ENCODE peak calls at places on chromosomes 12 and 14, in five cellular contexts. C, V, K, I and E are unnamed samples.

GRCh38 chr12:90333939-90334338 is 621.0 kb downstream of the CCER1 start:
- DNase-seq in I (no peak), V (no peak), C (peak), K (no peak), E (peak)

GRCh38 chr12:27966870-27967269 is 5.7 kb downstream of the PTHLH start:
- DNase-seq in I (no peak), V (peak), K (no peak), C (peak), E (peak)

GRCh38 chr14:50688875-50689274 is 20.8 kb upstream of the SAV1 start:
- DNase-seq in I (no peak), C (no peak), K (no peak), V (no peak), E (no peak)

GRCh38 chr12:93996321-93996720 is 152.1 kb upstream of the PLXNC1 start:
- DNase-seq in K (no peak), C (no peak), I (no peak), V (no peak), E (no peak)

GRCh38 chr12:106195638-106196037 is 52.2 kb downstream of the CKAP4 start:
- DNase-seq in I (no peak), K (no peak), C (no peak), V (no peak), E (peak)

GRCh38 chr12:38689704-38690103 is 215.7 kb downstream of the CPNE8 start:
- DNase-seq in I (no peak), C (no peak), K (no peak), V (no peak), E (no peak)

GRCh38 chr12:40168868-40169267 is 55.9 kb upstream of the LRRK2 start:
- DNase-seq in C (no peak), V (no peak), K (no peak), I (peak), E (no peak)

GRCh38 chr12:127742231-127742630 is 524.7 kb upstream of the TMEM132C start:
- DNase-seq in V (no peak), K (no peak), I (no peak), C (no peak), E (no peak)

GRCh38 chr14:54902143-54902520 is 494 bp downstream of the GCH1 start:
- DNase-seq in K (peak), V (peak), I (no peak), C (peak), E (peak)

GRCh38 chr12:106247731-106248176 is at the start of gene CKAP4:
- DNase-seq in I (no peak), K (no peak), C (peak), V (peak), E (peak)

GRCh38 chr12:62190921-62191746 is 69.1 kb upstream of the USP15 start:
- DNase-seq in I (no peak), V (no peak), K (no peak), C (no peak), E (peak)

GRCh38 chr14:94080606-94081385 is at the start of the genes DDX24 and IFI27L1:
- DNase-seq in I (peak), K (peak), C (peak), V (peak), E (peak)

GRCh38 chr12:67911789-67912188 is 77.5 kb upstream of the IFNG-AS1 start:
- DNase-seq in K (no peak), V (no peak), I (no peak), C (no peak), E (no peak)

GRCh38 chr12:47754881-47755280 is 3.8 kb downstream of the RAPGEF3 start:
- DNase-seq in C (no peak), I (peak), V (no peak), K (no peak), E (no peak)

GRCh38 chr12:110340706-110341105 is 59.7 kb downstream of the ATP2A2 start:
- DNase-seq in I (no peak), V (no peak), K (no peak), C (no peak), E (no peak)

GRCh38 chr12:108565976-108566375 is 3.6 kb downstream of the ISCU start:
- DNase-seq in C (peak), I (peak), K (no peak), V (no peak), E (peak)

GRCh38 chr12:1130164-1130563 is 139.1 kb downstream of the ERC1 start:
- DNase-seq in V (no peak), K (no peak), I (no peak), C (peak), E (no peak)

GRCh38 chr14:78618379-78618778 is 448.2 kb downstream of the NRXN3 start:
- DNase-seq in C (no peak), I (no peak), K (no peak), V (no peak), E (no peak)

GRCh38 chr12:92886131-92886530 is 43.0 kb downstream of the EEA1 start:
- DNase-seq in C (no peak), I (no peak), K (no peak), V (no peak), E (no peak)

GRCh38 chr12:101653030-101653429 is 44.4 kb upstream of the CHPT1 start:
- DNase-seq in V (no peak), K (no peak), I (no peak), C (no peak), E (no peak)

GRCh38 chr14:77022219-77022852 is 6.2 kb downstream of the IRF2BPL start:
- DNase-seq in C (no peak), V (no peak), I (no peak), K (no peak), E (no peak)

GRCh38 chr14:77140937-77141591 is 527 bp downstream of the ZDHHC22 start:
- DNase-seq in C (peak), V (peak), K (no peak), I (no peak), E (peak)

GRCh38 chr14:63039800-63040380 is 5.4 kb downstream of the KCNH5 start:
- DNase-seq in C (peak), V (no peak), I (no peak), K (no peak), E (peak)

GRCh38 chr12:52389313-52390207 is 4.1 kb upstream of the KRT84 start:
- DNase-seq in K (no peak), V (no peak), I (no peak), C (no peak), E (no peak)

GRCh38 chr12:79127268-79127895 is 262.8 kb downstream of the SYT1 start:
- DNase-seq in C (peak), I (no peak), V (no peak), K (no peak), E (peak)

GRCh38 chr12:58064681-58065080 is 123.3 kb downstream of the ATP23 start:
- DNase-seq in I (no peak), V (no peak), K (no peak), C (no peak), E (no peak)

GRCh38 chr14:79534703-79535353 is 676.5 kb downstream of the DIO2 start:
- DNase-seq in I (no peak), K (no peak), C (no peak), V (no peak), E (no peak)

GRCh38 chr12:12081836-12082497 is 11.2 kb downstream of the BCL2L14 start:
- DNase-seq in C (peak), I (peak), K (no peak), V (peak), E (peak)

GRCh38 chr12:42039146-42039545 is 105.5 kb downstream of the GXYLT1 start:
- DNase-seq in I (no peak), C (peak), V (no peak), K (no peak), E (peak)

GRCh38 chr14:49768301-49769121 is 558 bp downstream of the KLHDC2 start:
- DNase-seq in I (no peak), K (peak), C (peak), V (peak), E (peak)

GRCh38 chr14:73943083-73943482 is 6.8 kb downstream of the FAM161B start:
- DNase-seq in K (no peak), C (peak), I (no peak), V (no peak), E (peak)

GRCh38 chr14:85587152-85587697 is 57.3 kb downstream of the FLRT2 start:
- DNase-seq in K (no peak), C (peak), I (no peak), V (no peak), E (peak)

GRCh38 chr12:54258286-54258685 is 21.6 kb downstream of the CBX5 start:
- DNase-seq in V (peak), I (no peak), K (no peak), C (no peak), E (peak)

GRCh38 chr12:93569656-93570551 is 2.6 kb upstream of the SOCS2 start:
- DNase-seq in K (no peak), I (no peak), C (peak), V (peak), E (peak)

GRCh38 chr12:3215410-3215975 is 138.3 kb downstream of the TSPAN9 start:
- DNase-seq in C (no peak), K (no peak), V (no peak), I (no peak), E (no peak)

GRCh38 chr12:23810327-23810902 is 139.1 kb downstream of the SOX5 start:
- DNase-seq in V (peak), I (no peak), C (no peak), K (no peak), E (no peak)

GRCh38 chr12:5589055-5589454 is 157.1 kb downstream of the NTF3 start:
- DNase-seq in C (no peak), I (no peak), K (no peak), V (no peak), E (no peak)

GRCh38 chr12:5588231-5588995 is 156.5 kb downstream of the NTF3 start:
- DNase-seq in V (no peak), C (no peak), K (no peak), I (no peak), E (peak)

GRCh38 chr12:5584776-5585560 is 153.1 kb downstream of the NTF3 start:
- DNase-seq in I (no peak), C (no peak), V (no peak), K (no peak), E (no peak)

GRCh38 chr12:5587701-5588100 is 155.8 kb downstream of the NTF3 start:
- DNase-seq in I (no peak), C (no peak), K (no peak), V (no peak), E (no peak)

DNA sequence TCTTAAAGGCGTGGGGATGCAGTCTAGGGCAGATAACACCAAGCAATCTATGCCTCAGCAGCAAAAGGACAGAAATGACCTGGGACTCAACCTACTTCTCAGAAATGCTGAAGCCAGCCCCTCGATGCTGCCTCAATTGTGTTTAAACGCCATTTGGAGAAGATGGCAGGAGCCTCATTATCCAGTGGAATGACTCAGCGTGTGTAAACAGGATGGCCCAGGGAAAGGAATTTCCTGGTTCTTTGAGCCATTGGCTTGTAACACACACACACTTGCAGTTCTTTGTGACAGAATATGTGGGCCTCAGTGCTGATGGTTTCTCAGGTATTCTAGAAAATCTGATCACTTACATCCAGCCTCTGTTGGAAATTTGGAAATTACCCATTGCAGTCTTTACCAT is 154.3 kb downstream of the NTF3 start:
- DNase-seq in I (no peak), V (no peak), K (no peak), C (peak), E (peak)
- TF ChIP-seq CEBPB in I (no peak), V (no peak), K (no peak), C (no peak), E (no peak)

GRCh38 chr12:43965899-43966298 is 130.0 kb downstream of the TMEM117 start:
- DNase-seq in V (no peak), C (no peak), I (no peak), K (no peak), E (no peak)

GRCh38 chr12:43968736-43969135 is 132.9 kb downstream of the TMEM117 start:
- DNase-seq in C (no peak), K (no peak), V (no peak), I (no peak), E (no peak)

GRCh38 chr12:43969882-43970281 is 134.0 kb downstream of the TMEM117 start:
- DNase-seq in K (no peak), V (no peak), I (no peak), C (peak), E (peak)

GRCh38 chr12:43964022-43964421 is 128.1 kb downstream of the TMEM117 start:
- DNase-seq in K (no peak), I (no peak), V (no peak), C (no peak), E (no peak)

GRCh38 chr12:43964966-43965365 is 129.1 kb downstream of the TMEM117 start:
- DNase-seq in C (peak), V (no peak), I (no peak), K (no peak), E (peak)
- TF ChIP-seq CEBPB in C (no peak), V (no peak), I (no peak), K (no peak), E (no peak)

GRCh38 chr12:122079532-122080081 is 1.1 kb downstream of the MLXIP start:
- DNase-seq in V (no peak), K (no peak), I (no peak), C (no peak), E (no peak)

GRCh38 chr12:122081108-122081696 is 2.6 kb downstream of the MLXIP start:
- DNase-seq in K (no peak), C (no peak), V (no peak), I (no peak), E (no peak)

GRCh38 chr12:122080149-122081107 is 1.9 kb downstream of the MLXIP start:
- DNase-seq in V (no peak), K (no peak), C (peak), I (no peak), E (peak)

GRCh38 chr12:122082621-122083356 is 4.2 kb downstream of the MLXIP start:
- DNase-seq in I (no peak), K (no peak), C (no peak), V (no peak), E (no peak)

DNA sequence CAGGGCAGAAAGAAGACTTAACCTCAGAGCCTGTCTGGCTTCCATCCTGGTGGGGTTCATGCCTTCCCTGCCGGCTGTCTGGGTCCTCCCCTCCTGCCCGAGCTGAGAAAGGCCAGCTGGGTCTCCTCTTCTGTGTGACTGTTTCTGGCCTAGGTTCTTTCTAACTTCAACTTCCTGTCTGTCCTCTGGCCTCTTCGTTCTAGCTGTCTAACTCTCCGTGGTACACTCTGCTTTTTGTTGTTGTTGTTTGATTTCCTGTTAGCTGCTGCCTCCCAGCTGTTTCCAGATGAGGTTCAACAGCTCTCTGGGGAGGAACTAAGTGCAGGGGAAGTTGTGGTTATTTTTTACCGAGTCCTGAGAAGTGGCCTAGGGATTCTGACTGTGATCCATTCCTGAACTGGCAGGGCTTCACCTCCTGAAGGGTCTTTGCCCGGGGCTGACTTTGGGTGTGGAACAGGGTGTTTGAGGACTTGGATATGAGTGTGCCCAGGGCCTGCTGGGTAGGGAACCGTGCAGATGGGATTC is 3.2 kb downstream of the MLXIP start:
- DNase-seq in V (no peak), C (no peak), K (no peak), I (peak), E (peak)
- TF ChIP-seq CEBPB in V (no peak), C (no peak), K (no peak), I (no peak), E (no peak)

DNA sequence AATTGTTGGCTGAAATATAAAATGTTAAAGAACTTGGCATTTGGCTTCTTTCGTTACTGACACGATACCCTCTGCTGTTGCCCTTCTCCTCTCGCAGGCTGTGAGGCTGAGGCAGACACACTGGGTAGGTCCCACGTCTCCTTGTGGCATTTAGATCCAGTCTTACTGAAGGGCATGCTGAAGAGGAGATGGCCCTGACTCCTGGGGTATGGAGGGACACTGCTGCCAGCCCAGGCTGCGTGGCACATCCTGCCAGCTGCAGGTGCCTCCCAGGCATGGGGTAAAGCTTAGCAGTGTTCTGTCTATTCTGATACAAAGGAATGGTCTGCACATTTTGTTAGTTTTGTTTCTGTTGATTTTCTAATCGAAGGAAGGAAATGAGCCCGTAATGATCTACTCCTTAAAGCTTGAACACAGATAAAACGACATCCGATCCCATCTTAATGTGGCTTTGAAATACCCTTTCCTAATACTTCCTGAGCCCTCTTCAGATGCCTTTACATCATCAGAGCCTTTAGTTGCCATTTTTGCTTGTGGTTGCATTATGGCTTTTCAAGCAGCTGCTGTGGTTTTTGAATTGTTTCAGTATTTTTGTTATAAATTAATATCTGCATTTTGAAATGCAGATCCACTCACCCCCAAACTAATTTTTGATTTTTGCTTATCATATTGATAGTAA is 61.1 kb downstream of the WDR20 start:
- DNase-seq in K (no peak), C (no peak), I (no peak), V (no peak), E (peak)
- TF ChIP-seq CEBPB in K (no peak), C (no peak), I (no peak), V (no peak), E (no peak)

DNA sequence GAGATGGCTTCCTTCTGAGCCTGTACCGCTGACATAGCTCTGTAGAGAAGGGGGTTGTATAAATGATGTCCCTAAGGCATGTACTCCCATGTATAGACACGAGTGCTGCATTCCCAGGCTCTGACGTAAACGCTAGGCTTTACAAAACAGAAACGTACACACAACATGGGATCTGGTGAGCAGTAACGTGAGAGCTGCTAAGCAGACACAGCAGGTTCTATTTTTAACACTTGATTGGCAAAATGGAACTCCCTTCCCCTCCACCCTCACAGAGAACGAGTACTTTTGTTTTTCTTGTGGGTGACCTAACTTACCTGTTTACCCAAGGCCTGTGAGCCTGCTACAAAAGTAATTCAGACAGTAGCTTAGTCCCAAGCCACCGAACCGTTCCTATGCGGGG is 36.0 kb downstream of the ACADS start:
- DNase-seq in C (no peak), V (no peak), I (no peak), K (no peak), E (peak)
- TF ChIP-seq CEBPB in C (no peak), V (no peak), I (no peak), K (no peak), E (no peak)

DNA sequence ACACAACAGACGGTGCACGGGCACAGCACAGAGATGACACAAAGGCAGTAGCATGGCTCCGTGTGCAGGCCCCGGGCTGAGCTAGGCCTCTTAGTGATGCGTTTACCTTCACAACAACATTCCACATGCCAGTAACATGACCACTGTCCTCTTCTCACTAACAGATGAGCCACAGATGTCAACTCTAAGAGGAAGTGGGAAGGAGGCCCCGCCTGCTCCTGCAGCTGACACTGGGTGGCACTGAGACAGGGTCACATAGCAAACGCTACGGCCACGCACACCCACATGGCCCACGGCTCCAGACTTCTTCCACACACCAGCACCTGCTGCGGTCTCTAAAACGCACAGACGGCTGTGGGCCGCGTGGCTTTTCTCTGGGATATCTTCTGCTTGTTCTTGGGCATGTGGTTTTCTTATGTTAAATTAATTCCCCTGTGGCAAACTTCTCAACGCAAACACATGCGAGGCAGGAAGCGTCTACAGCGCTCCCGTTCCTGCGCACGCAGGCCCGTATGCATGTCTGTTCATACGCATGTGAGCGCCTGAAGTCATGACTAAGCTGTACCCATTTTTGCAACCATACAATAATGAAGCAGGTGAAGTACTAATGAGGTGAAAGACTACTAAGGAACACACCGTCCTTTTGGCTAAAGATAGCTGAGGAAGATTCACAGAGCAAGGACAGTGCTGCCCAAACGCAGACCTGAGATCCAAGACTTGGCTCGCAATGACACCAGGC is 26.8 kb downstream of the AMN start:
- DNase-seq in C (peak), V (no peak), K (no peak), I (no peak), E (peak)
- TF ChIP-seq CEBPB in C (no peak), V (no peak), K (no peak), I (no peak), E (no peak)

GRCh38 chr12:124919646-124920352 is 5.3 kb upstream of the UBC start:
- DNase-seq in V (no peak), I (peak), C (peak), K (no peak), E (peak)

GRCh38 chr12:124920353-124920935 is 6.0 kb upstream of the UBC start:
- DNase-seq in V (no peak), K (no peak), I (no peak), C (no peak), E (no peak)

GRCh38 chr12:124917841-124918621 is 3.6 kb upstream of the UBC start:
- DNase-seq in K (no peak), I (no peak), C (no peak), V (no peak), E (peak)

GRCh38 chr12:124923906-124924734 is 9.7 kb upstream of the UBC start:
- DNase-seq in C (peak), I (no peak), K (no peak), V (peak), E (peak)

GRCh38 chr12:124921200-124922008 is 7.0 kb upstream of the UBC start:
- DNase-seq in I (peak), K (no peak), C (peak), V (peak), E (peak)
- TF ChIP-seq CEBPB in I (no peak), K (peak), C (peak), V (no peak), E (no peak)

GRCh38 chr12:21774358-21775129 is at the start of gene KCNJ8:
- DNase-seq in C (peak), V (peak), K (peak), I (no peak), E (peak)
- TF ChIP-seq CEBPB in C (no peak), V (no peak), K (no peak), I (no peak), E (no peak)